ENCODE peak calls at places on chromosomes 3 and 15, in ten cellular contexts. One of them, this sample, is unnamed.

GRCh38 chr3:87706176-87706575 is 352.6 kb downstream of the CGGBP1 start:
- DNase-seq in pancreas: no peak
- DNase-seq in OCI-LY7: no peak
- DNase-seq in mammary epithelial cell: peak
- DNase-seq in CD8-positive, alpha-beta T cell: no peak
- DNase-seq in kidney: no peak
- DNase-seq in right atrium auricular region: no peak
- DNase-seq in suprapubic skin: no peak
- DNase-seq in fibroblast of lung: no peak
- DNase-seq in vagina: no peak
- DNase-seq in this sample: no peak

GRCh38 chr3:158127250-158128219 is 17.6 kb downstream of the RSRC1 start:
- DNase-seq in OCI-LY7: no peak
- DNase-seq in kidney: no peak
- DNase-seq in pancreas: no peak
- DNase-seq in fibroblast of lung: peak
- DNase-seq in right atrium auricular region: no peak
- DNase-seq in mammary epithelial cell: peak
- DNase-seq in vagina: no peak
- DNase-seq in suprapubic skin: no peak
- DNase-seq in CD8-positive, alpha-beta T cell: no peak
- DNase-seq in this sample: no peak

GRCh38 chr3:140050396-140050795 is 115.4 kb downstream of the CLSTN2 start:
- DNase-seq in vagina: peak
- DNase-seq in kidney: no peak
- DNase-seq in pancreas: no peak
- DNase-seq in mammary epithelial cell: no peak
- DNase-seq in fibroblast of lung: no peak
- DNase-seq in CD8-positive, alpha-beta T cell: no peak
- DNase-seq in suprapubic skin: no peak
- DNase-seq in right atrium auricular region: no peak
- DNase-seq in OCI-LY7: no peak
- DNase-seq in this sample: no peak

GRCh38 chr3:142275856-142276255 is 50.5 kb upstream of the GK5 start:
- DNase-seq in CD8-positive, alpha-beta T cell: no peak
- DNase-seq in fibroblast of lung: peak
- DNase-seq in pancreas: no peak
- DNase-seq in suprapubic skin: no peak
- DNase-seq in vagina: no peak
- DNase-seq in right atrium auricular region: no peak
- DNase-seq in mammary epithelial cell: peak
- DNase-seq in kidney: no peak
- DNase-seq in OCI-LY7: no peak
- DNase-seq in this sample: no peak

GRCh38 chr3:140584549-140584948 is 93.3 kb upstream of the TRIM42 start:
- DNase-seq in pancreas: no peak
- DNase-seq in CD8-positive, alpha-beta T cell: no peak
- DNase-seq in right atrium auricular region: no peak
- DNase-seq in suprapubic skin: no peak
- DNase-seq in vagina: no peak
- DNase-seq in OCI-LY7: no peak
- DNase-seq in kidney: no peak
- DNase-seq in fibroblast of lung: no peak
- DNase-seq in mammary epithelial cell: no peak
- DNase-seq in this sample: no peak

GRCh38 chr15:99042909-99043308 is 35.3 kb upstream of the PGPEP1L start:
- DNase-seq in suprapubic skin: peak
- DNase-seq in CD8-positive, alpha-beta T cell: no peak
- DNase-seq in OCI-LY7: no peak
- DNase-seq in pancreas: no peak
- DNase-seq in fibroblast of lung: peak
- DNase-seq in mammary epithelial cell: no peak
- DNase-seq in right atrium auricular region: peak
- DNase-seq in kidney: no peak
- DNase-seq in vagina: no peak
- DNase-seq in this sample: no peak

GRCh38 chr3:33940149-33940548 is 141.7 kb downstream of the PDCD6IP start:
- DNase-seq in mammary epithelial cell: peak
- DNase-seq in pancreas: no peak
- DNase-seq in fibroblast of lung: peak
- DNase-seq in vagina: no peak
- DNase-seq in right atrium auricular region: no peak
- DNase-seq in OCI-LY7: no peak
- DNase-seq in suprapubic skin: no peak
- DNase-seq in CD8-positive, alpha-beta T cell: no peak
- DNase-seq in kidney: no peak
- DNase-seq in this sample: no peak

GRCh38 chr15:35448294-35448693 is 97.7 kb downstream of the DPH6 start:
- DNase-seq in pancreas: no peak
- DNase-seq in kidney: no peak
- DNase-seq in mammary epithelial cell: no peak
- DNase-seq in vagina: no peak
- DNase-seq in right atrium auricular region: no peak
- DNase-seq in CD8-positive, alpha-beta T cell: no peak
- DNase-seq in OCI-LY7: no peak
- DNase-seq in fibroblast of lung: peak
- DNase-seq in suprapubic skin: no peak
- DNase-seq in this sample: no peak

GRCh38 chr15:51094606-51095569 is at the start of gene TNFAIP8L3:
- DNase-seq in right atrium auricular region: no peak
- DNase-seq in vagina: no peak
- DNase-seq in OCI-LY7: no peak
- DNase-seq in pancreas: no peak
- DNase-seq in fibroblast of lung: peak
- DNase-seq in mammary epithelial cell: peak
- DNase-seq in kidney: peak
- DNase-seq in suprapubic skin: no peak
- DNase-seq in CD8-positive, alpha-beta T cell: no peak
- DNase-seq in this sample: peak

DNA sequence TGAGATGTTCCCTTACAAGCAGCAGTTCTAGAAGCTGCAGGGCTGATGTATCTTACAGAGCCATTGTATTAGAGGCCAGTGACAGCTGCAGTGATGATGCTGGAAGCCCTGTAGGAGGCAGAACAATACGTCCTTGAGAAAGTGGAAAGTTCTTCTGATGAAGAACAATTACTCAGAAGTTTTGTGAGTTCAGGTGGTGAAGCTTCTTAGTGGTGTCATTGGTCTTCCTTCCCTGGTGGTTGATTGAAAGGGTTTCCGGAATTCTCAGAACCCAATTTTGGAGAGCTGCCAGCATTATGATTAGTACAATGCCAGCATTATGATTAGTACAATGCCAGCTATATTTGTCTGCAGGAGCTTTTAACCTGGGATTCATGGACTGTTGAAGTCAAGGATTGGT is 356.4 kb downstream of the MFSD1 start:
- DNase-seq in right atrium auricular region: no peak
- DNase-seq in vagina: no peak
- DNase-seq in suprapubic skin: no peak
- DNase-seq in fibroblast of lung: no peak
- DNase-seq in mammary epithelial cell: peak
- DNase-seq in OCI-LY7: no peak
- DNase-seq in kidney: no peak
- DNase-seq in CD8-positive, alpha-beta T cell: no peak
- DNase-seq in pancreas: no peak
- DNase-seq in this sample: no peak
- TF ChIP-seq CTCF in right atrium auricular region: no peak
- TF ChIP-seq CTCF in vagina: no peak
- TF ChIP-seq CTCF in suprapubic skin: no peak
- TF ChIP-seq CTCF in fibroblast of lung: no peak
- TF ChIP-seq CTCF in mammary epithelial cell: peak
- TF ChIP-seq CTCF in OCI-LY7: no peak
- TF ChIP-seq CTCF in kidney: no peak
- TF ChIP-seq CTCF in CD8-positive, alpha-beta T cell: no peak
- TF ChIP-seq CTCF in pancreas: no peak
- TF ChIP-seq CTCF in this sample: no peak

GRCh38 chr3:159823763-159824162 is 164.9 kb upstream of the IL12A start:
- DNase-seq in suprapubic skin: no peak
- DNase-seq in right atrium auricular region: no peak
- DNase-seq in vagina: no peak
- DNase-seq in OCI-LY7: no peak
- DNase-seq in CD8-positive, alpha-beta T cell: no peak
- DNase-seq in kidney: no peak
- DNase-seq in pancreas: no peak
- DNase-seq in fibroblast of lung: no peak
- DNase-seq in mammary epithelial cell: no peak
- DNase-seq in this sample: no peak

GRCh38 chr3:159828542-159828943 is 160.1 kb upstream of the IL12A start:
- DNase-seq in CD8-positive, alpha-beta T cell: no peak
- DNase-seq in fibroblast of lung: peak
- DNase-seq in kidney: no peak
- DNase-seq in OCI-LY7: peak
- DNase-seq in right atrium auricular region: no peak
- DNase-seq in suprapubic skin: no peak
- DNase-seq in vagina: no peak
- DNase-seq in pancreas: no peak
- DNase-seq in mammary epithelial cell: peak
- DNase-seq in this sample: no peak

GRCh38 chr3:159821737-159822136 is 166.9 kb upstream of the IL12A start:
- DNase-seq in kidney: no peak
- DNase-seq in CD8-positive, alpha-beta T cell: no peak
- DNase-seq in fibroblast of lung: no peak
- DNase-seq in OCI-LY7: no peak
- DNase-seq in vagina: no peak
- DNase-seq in pancreas: no peak
- DNase-seq in suprapubic skin: no peak
- DNase-seq in mammary epithelial cell: no peak
- DNase-seq in right atrium auricular region: no peak
- DNase-seq in this sample: no peak

GRCh38 chr3:159824341-159824740 is 164.3 kb upstream of the IL12A start:
- DNase-seq in vagina: no peak
- DNase-seq in kidney: no peak
- DNase-seq in CD8-positive, alpha-beta T cell: no peak
- DNase-seq in suprapubic skin: no peak
- DNase-seq in pancreas: peak
- DNase-seq in right atrium auricular region: no peak
- DNase-seq in OCI-LY7: no peak
- DNase-seq in mammary epithelial cell: peak
- DNase-seq in fibroblast of lung: peak
- DNase-seq in this sample: no peak

GRCh38 chr3:159825216-159825854 is 163.3 kb upstream of the IL12A start:
- DNase-seq in pancreas: no peak
- DNase-seq in mammary epithelial cell: peak
- DNase-seq in vagina: no peak
- DNase-seq in kidney: no peak
- DNase-seq in suprapubic skin: no peak
- DNase-seq in OCI-LY7: no peak
- DNase-seq in CD8-positive, alpha-beta T cell: no peak
- DNase-seq in right atrium auricular region: no peak
- DNase-seq in fibroblast of lung: no peak
- DNase-seq in this sample: no peak
- H3K27ac ChIP-seq in pancreas: no peak
- H3K27ac ChIP-seq in mammary epithelial cell: peak
- H3K27ac ChIP-seq in vagina: no peak
- H3K27ac ChIP-seq in kidney: no peak
- H3K27ac ChIP-seq in suprapubic skin: no peak
- H3K27ac ChIP-seq in OCI-LY7: no peak
- H3K27ac ChIP-seq in CD8-positive, alpha-beta T cell: no peak
- H3K27ac ChIP-seq in right atrium auricular region: peak
- H3K27ac ChIP-seq in fibroblast of lung: no peak
- H3K27ac ChIP-seq in this sample: no peak

DNA sequence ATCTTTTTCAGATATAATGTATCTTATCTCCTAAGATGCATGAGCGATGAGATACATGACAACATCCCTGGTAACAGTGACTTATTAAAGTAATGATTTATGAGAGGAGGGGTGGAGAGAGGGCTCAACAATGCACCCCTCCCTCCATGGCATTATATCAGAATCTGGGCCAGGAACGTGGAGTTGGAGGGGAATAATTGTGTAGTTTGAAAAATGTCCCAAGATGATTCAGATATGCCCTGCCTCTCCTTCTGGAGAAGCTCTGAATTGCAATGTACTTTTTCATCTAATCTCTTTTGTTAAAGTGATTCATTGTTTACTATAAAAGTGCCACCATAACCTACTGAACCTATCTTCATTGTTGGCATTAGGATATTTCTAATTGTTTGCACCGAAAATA is 86.5 kb downstream of the FRMD4B start:
- DNase-seq in OCI-LY7: no peak
- DNase-seq in vagina: no peak
- DNase-seq in pancreas: no peak
- DNase-seq in mammary epithelial cell: no peak
- DNase-seq in kidney: no peak
- DNase-seq in fibroblast of lung: no peak
- DNase-seq in CD8-positive, alpha-beta T cell: no peak
- DNase-seq in suprapubic skin: no peak
- DNase-seq in right atrium auricular region: no peak
- DNase-seq in this sample: no peak
- TF ChIP-seq CTCF in OCI-LY7: no peak
- TF ChIP-seq CTCF in vagina: no peak
- TF ChIP-seq CTCF in pancreas: no peak
- TF ChIP-seq CTCF in mammary epithelial cell: peak
- TF ChIP-seq CTCF in kidney: no peak
- TF ChIP-seq CTCF in fibroblast of lung: no peak
- TF ChIP-seq CTCF in CD8-positive, alpha-beta T cell: no peak
- TF ChIP-seq CTCF in suprapubic skin: no peak
- TF ChIP-seq CTCF in right atrium auricular region: no peak
- TF ChIP-seq CTCF in this sample: no peak

GRCh38 chr15:26518885-26519284 is 254.0 kb downstream of the GABRB3 start:
- DNase-seq in vagina: no peak
- DNase-seq in suprapubic skin: no peak
- DNase-seq in OCI-LY7: no peak
- DNase-seq in fibroblast of lung: no peak
- DNase-seq in right atrium auricular region: no peak
- DNase-seq in CD8-positive, alpha-beta T cell: no peak
- DNase-seq in kidney: no peak
- DNase-seq in mammary epithelial cell: no peak
- DNase-seq in pancreas: no peak
- DNase-seq in this sample: no peak

GRCh38 chr15:26521142-26521541 is 251.7 kb downstream of the GABRB3 start:
- DNase-seq in right atrium auricular region: no peak
- DNase-seq in vagina: no peak
- DNase-seq in fibroblast of lung: no peak
- DNase-seq in OCI-LY7: no peak
- DNase-seq in kidney: no peak
- DNase-seq in CD8-positive, alpha-beta T cell: no peak
- DNase-seq in pancreas: no peak
- DNase-seq in suprapubic skin: no peak
- DNase-seq in mammary epithelial cell: no peak
- DNase-seq in this sample: no peak

DNA sequence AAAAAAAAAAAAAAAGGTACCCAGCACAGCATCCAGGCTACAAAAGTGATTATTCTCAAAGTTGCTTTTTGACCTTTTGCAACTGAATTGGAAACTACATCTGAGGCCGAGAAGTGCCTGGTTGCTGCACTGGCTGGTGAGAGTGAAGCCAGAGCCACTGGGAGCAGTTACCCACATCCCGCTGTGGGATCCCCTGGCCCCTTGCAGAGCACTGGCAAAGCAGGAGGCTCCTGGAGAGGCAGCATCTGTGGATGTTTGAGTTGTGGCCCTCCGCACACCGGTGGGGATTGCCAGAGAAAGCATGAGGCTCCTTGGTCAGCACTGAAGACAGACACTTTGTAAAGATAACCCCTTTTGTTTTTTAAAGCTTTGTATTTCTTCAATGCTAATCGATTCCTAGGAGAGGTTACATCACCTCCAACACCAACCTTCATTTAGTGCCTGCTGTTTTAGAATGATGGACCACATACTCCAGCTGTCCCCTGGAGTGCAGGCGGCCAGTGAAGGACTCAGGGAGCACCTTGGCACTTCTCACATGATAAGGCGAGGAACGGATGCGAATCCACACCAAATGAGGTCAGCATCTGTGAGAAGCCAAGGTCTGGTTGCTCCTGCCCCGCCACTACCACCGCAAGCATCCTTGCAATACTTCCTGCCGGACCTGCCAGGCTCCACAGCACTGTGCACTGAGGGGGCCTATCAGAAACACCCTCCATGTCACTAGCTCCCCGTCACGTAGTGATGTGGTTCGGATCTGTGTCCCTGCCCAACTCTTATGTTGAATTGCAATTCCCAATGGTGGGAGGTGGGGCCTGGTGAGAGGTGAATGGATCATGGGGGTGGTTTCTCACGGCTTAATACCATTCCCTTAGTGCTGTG is 256.5 kb downstream of the GABRB3 start:
- DNase-seq in vagina: no peak
- DNase-seq in CD8-positive, alpha-beta T cell: no peak
- DNase-seq in OCI-LY7: no peak
- DNase-seq in fibroblast of lung: no peak
- DNase-seq in pancreas: no peak
- DNase-seq in mammary epithelial cell: no peak
- DNase-seq in suprapubic skin: no peak
- DNase-seq in right atrium auricular region: no peak
- DNase-seq in kidney: no peak
- DNase-seq in this sample: no peak
- H3K27ac ChIP-seq in vagina: no peak
- H3K27ac ChIP-seq in CD8-positive, alpha-beta T cell: no peak
- H3K27ac ChIP-seq in OCI-LY7: no peak
- H3K27ac ChIP-seq in fibroblast of lung: no peak
- H3K27ac ChIP-seq in pancreas: no peak
- H3K27ac ChIP-seq in mammary epithelial cell: no peak
- H3K27ac ChIP-seq in suprapubic skin: no peak
- H3K27ac ChIP-seq in right atrium auricular region: no peak
- H3K27ac ChIP-seq in kidney: no peak
- H3K27ac ChIP-seq in this sample: no peak